ENCODE peak calls at places on chromosome 10, in five cellular contexts. H, C, J, Z and L are unnamed samples.

GRCh38 chr10:116752969-116753665 is 10.8 kb upstream of the HSPA12A start:
- DNase-seq in H (no peak), C (no peak), J (no peak), Z (no peak), L (no peak)

GRCh38 chr10:131899116-131899690 is 1.6 kb upstream of the PPP2R2D start:
- DNase-seq in H (no peak), C (no peak), J (no peak), Z (no peak), L (no peak)

GRCh38 chr10:44956717-44957706 is 2.6 kb upstream of the RASSF4 start:
- DNase-seq in H (no peak), C (no peak), J (no peak), Z (no peak), L (no peak)

GRCh38 chr10:104080762-104081161 is 4.9 kb downstream of the COL17A1 start:
- DNase-seq in H (peak), C (no peak), J (peak), Z (peak), L (peak)

GRCh38 chr10:110918269-110918632 is 729 bp downstream of the BBIP1 start:
- DNase-seq in H (peak), C (peak), J (peak), Z (no peak), L (peak)

GRCh38 chr10:99551158-99551557 is 18.4 kb downstream of the NKX2-3 start:
- DNase-seq in H (no peak), C (no peak), J (no peak), Z (peak), L (peak)

GRCh38 chr10:72123616-72124015 is 35.3 kb upstream of the SPOCK2 start:
- DNase-seq in H (no peak), C (no peak), J (no peak), Z (no peak), L (no peak)

GRCh38 chr10:43177588-43177987 is 39.3 kb downstream of the CSGALNACT2 start:
- DNase-seq in H (no peak), C (no peak), J (no peak), Z (no peak), L (no peak)

GRCh38 chr10:122281751-122282150 is 10.7 kb downstream of the BTBD16 start:
- DNase-seq in H (no peak), C (no peak), J (no peak), Z (no peak), L (no peak)

DNA sequence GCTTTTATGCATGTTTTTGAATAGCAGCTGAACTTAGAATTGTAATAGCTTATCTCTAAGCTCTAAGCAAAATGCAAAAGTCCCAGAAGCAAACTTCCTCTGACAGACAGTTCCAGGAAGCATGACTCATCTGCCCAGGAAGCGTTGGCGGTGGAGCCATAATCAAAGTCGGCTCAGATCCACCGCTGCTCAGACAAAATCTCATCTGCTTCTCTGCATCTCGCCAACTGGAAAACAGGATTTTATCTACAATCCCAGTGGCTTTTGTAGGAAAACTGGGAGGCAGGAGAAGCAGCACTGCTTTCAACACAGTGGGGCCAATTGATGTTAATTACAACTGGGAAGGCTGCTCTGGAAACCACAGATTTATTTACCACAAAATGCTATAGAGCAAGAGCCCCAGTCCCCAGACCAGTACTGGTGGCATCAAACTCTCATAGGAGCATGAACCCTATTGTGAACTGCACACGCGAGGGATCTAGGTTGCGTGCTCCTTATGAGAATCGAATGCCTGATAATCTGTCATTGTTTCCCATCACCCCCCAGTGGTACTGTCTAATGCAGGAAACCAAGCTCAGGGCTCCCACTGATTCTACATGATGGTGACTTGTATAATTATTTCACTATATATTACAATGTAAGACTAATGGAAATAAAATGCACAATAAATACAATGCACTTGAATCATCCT is 99.9 kb downstream of the CUBN start:
- DNase-seq in H (peak), C (no peak), J (peak), Z (peak), L (peak)
- TF ChIP-seq FOXM1 in H (no peak), C (no peak), J (no peak), Z (no peak), L (no peak)

GRCh38 chr10:51834548-51834947 is 135.2 kb upstream of the CSTF2T start:
- DNase-seq in H (no peak), C (no peak), J (no peak), Z (no peak), L (no peak)

GRCh38 chr10:51832652-51833383 is 133.4 kb upstream of the CSTF2T start:
- DNase-seq in H (peak), C (peak), J (no peak), Z (no peak), L (no peak)

GRCh38 chr10:51843966-51844365 is 144.6 kb upstream of the CSTF2T start:
- DNase-seq in H (no peak), C (no peak), J (no peak), Z (no peak), L (no peak)

DNA sequence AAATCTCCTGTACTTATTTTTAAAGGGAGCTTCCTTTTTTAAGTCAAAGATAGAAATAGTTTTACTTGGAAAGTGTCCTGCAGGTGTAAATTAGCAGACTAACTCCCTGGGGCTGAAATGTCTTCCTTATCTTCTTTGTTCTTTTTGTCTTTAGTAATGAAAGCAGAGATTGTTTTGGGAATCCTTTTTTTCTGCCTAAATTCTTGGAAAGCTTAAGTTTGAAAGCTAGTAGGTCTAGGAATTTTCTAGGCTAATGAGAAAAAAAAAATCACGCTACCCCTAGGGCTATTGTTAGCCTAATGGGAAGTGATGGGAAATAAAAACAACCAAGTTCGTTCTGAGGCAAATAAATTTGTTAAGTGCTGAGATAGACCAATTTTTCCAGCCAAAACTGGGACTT is 139.1 kb upstream of the CSTF2T start:
- DNase-seq in H (no peak), C (no peak), J (no peak), Z (no peak), L (no peak)
- TF ChIP-seq FOXM1 in H (no peak), C (no peak), J (no peak), Z (no peak), L (no peak)

GRCh38 chr10:79058899-79059771 is 9.6 kb upstream of the ZMIZ1 start:
- DNase-seq in H (peak), C (no peak), J (no peak), Z (peak), L (no peak)
- TF ChIP-seq FOXM1 in H (no peak), C (no peak), J (no peak), Z (no peak), L (no peak)

DNA sequence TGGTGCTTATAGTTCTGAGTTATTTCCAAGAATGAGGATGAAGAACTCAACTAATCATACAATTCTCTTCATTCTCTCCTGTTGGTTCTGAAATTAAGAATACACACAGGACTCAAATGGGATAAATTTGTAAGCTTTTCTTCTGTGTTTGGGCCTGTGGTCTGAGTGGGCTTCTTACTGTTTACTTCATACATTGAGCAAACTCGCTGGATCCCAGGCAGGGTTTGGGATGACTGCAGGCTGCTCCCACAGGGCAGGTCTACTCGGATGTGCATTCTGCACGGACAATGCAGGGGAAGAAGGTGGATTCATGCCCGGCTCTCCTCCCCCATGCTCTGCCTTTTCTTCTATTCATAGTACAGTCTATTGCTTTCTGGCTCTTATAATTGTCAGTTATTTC is 22.3 kb upstream of the FAM171A1 start:
- DNase-seq in H (no peak), C (no peak), J (no peak), Z (no peak), L (no peak)
- TF ChIP-seq FOXM1 in H (no peak), C (no peak), J (no peak), Z (no peak), L (no peak)

GRCh38 chr10:124621637-124622036 is 122.5 kb downstream of the FAM53B start:
- DNase-seq in H (no peak), C (no peak), J (no peak), Z (no peak), L (no peak)
- TF ChIP-seq FOXM1 in H (no peak), C (no peak), J (no peak), Z (no peak), L (no peak)

GRCh38 chr10:61761825-61762217 is 99.1 kb downstream of the CABCOCO1 start:
- DNase-seq in H (no peak), C (no peak), J (no peak), Z (no peak), L (no peak)
- TF ChIP-seq FOXM1 in H (no peak), C (no peak), J (no peak), Z (no peak), L (no peak)

DNA sequence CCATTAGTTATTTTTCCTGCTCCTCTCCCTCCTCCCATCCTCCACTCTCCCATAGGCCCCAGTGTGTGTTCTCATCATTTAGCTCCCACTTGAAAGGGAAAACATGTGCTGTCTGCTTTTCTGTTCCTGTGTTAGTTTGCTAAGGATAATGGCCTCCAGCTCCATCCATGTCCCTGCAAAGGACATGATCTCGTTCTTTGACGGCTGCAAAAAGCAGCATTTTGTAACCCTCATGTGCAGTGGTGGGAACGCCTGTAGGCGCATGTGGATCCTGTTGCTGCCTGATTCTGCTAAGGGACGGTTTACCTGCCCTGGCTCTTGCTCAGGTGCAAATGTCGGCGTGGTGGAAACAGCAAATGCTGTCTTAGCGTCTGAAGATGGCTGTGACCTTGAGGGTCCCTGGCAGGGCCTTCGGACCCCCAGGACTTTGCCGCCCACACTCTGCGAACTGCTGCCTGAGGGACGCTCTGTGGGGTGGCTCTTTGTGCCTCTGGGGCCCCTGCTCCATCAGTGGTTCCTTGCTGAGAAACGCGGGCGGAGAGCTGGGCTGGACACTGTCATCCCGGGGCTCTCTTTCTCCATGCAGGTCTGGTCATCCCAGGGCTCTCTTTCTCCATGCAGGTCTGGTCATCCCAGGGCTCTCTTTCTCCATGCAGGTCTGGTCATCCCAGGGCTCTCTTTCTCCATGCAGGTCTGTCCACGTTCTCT is 5.5 kb upstream of the MTG1 start:
- DNase-seq in H (peak), C (peak), J (peak), Z (no peak), L (no peak)
- TF ChIP-seq FOXM1 in H (no peak), C (no peak), J (no peak), Z (no peak), L (no peak)

GRCh38 chr10:11626071-11626470 is 14.6 kb upstream of the USP6NL start:
- DNase-seq in H (no peak), C (no peak), J (no peak), Z (no peak), L (no peak)
- TF ChIP-seq FOXM1 in H (no peak), C (no peak), J (no peak), Z (no peak), L (no peak)

GRCh38 chr10:31064334-31064733 is 32.7 kb upstream of the ZNF438 start:
- DNase-seq in H (no peak), C (no peak), J (no peak), Z (no peak), L (no peak)
- TF ChIP-seq FOXM1 in H (no peak), C (no peak), J (no peak), Z (no peak), L (no peak)

GRCh38 chr10:62381385-62382102 is 7.4 kb downstream of the ZNF365 start:
- DNase-seq in H (no peak), C (no peak), J (no peak), Z (no peak), L (no peak)

GRCh38 chr10:62377966-62378365 is 3.8 kb downstream of the ZNF365 start:
- DNase-seq in H (no peak), C (no peak), J (no peak), Z (no peak), L (no peak)

GRCh38 chr10:62382831-62383230 is 8.7 kb downstream of the ZNF365 start:
- DNase-seq in H (no peak), C (no peak), J (no peak), Z (no peak), L (no peak)

GRCh38 chr10:62379394-62379793 is 5.2 kb downstream of the ZNF365 start:
- DNase-seq in H (no peak), C (no peak), J (no peak), Z (no peak), L (no peak)

DNA sequence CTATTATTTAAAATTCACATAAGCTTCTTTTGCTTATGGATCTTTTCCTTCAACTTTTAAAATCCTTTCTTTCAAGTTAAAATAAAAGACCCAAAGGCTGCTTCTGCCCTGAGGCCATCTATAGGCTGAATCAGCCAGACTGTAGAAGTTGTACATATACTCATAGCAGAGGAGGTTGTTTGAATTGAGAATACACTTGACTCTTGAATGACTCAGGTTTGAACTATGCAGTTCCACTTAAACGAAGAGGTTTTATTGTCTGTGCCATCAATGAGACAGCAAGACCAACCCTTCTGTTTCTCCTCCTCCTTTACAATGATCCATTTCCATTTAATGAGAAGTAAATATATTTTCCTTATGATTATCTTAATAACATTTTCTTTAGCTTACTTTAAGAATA is 5.8 kb downstream of the ZNF365 start:
- DNase-seq in H (peak), C (no peak), J (no peak), Z (no peak), L (no peak)
- TF ChIP-seq FOXM1 in H (no peak), C (no peak), J (no peak), Z (no peak), L (no peak)